ENCODE peak calls at places on chromosomes 1 and 21, in eight cellular contexts. One of them, this sample, is unnamed.

GRCh38 chr1:225823811-225824261 is 13.9 kb downstream of the EPHX1 start:
- DNase-seq in MM.1S: no peak
- DNase-seq in NAMALWA: no peak
- DNase-seq in right lobe of liver: no peak
- DNase-seq in glomerular endothelial cell: no peak
- DNase-seq in GM04503: no peak
- DNase-seq in RWPE1: no peak
- DNase-seq in midbrain: no peak
- DNase-seq in this sample: no peak

GRCh38 chr1:236211815-236212214 is 69.5 kb downstream of the GPR137B start:
- DNase-seq in MM.1S: no peak
- DNase-seq in GM04503: no peak
- DNase-seq in NAMALWA: no peak
- DNase-seq in RWPE1: no peak
- DNase-seq in right lobe of liver: no peak
- DNase-seq in glomerular endothelial cell: no peak
- DNase-seq in midbrain: no peak
- DNase-seq in this sample: no peak

GRCh38 chr1:71156633-71157032 is 75.8 kb upstream of the ZRANB2 start:
- DNase-seq in RWPE1: no peak
- DNase-seq in MM.1S: no peak
- DNase-seq in right lobe of liver: no peak
- DNase-seq in glomerular endothelial cell: no peak
- DNase-seq in midbrain: no peak
- DNase-seq in NAMALWA: no peak
- DNase-seq in GM04503: no peak
- DNase-seq in this sample: no peak

GRCh38 chr1:213017447-213018273 is 2.0 kb upstream of the ANGEL2 start:
- DNase-seq in GM04503: no peak
- DNase-seq in RWPE1: no peak
- DNase-seq in MM.1S: no peak
- DNase-seq in NAMALWA: no peak
- DNase-seq in glomerular endothelial cell: no peak
- DNase-seq in midbrain: no peak
- DNase-seq in right lobe of liver: no peak
- DNase-seq in this sample: no peak

GRCh38 chr1:76640092-76640491 is 227.2 kb upstream of the ST6GALNAC5 start:
- DNase-seq in right lobe of liver: no peak
- DNase-seq in RWPE1: no peak
- DNase-seq in glomerular endothelial cell: no peak
- DNase-seq in NAMALWA: no peak
- DNase-seq in midbrain: no peak
- DNase-seq in GM04503: no peak
- DNase-seq in MM.1S: no peak
- DNase-seq in this sample: no peak

GRCh38 chr1:188089461-188089860 is 1260.7 kb downstream of the PLA2G4A start:
- DNase-seq in RWPE1: no peak
- DNase-seq in right lobe of liver: no peak
- DNase-seq in midbrain: no peak
- DNase-seq in MM.1S: no peak
- DNase-seq in glomerular endothelial cell: no peak
- DNase-seq in NAMALWA: peak
- DNase-seq in GM04503: no peak
- DNase-seq in this sample: no peak

GRCh38 chr1:114231301-114231700 is 77.6 kb upstream of the SYT6 start:
- DNase-seq in MM.1S: no peak
- DNase-seq in NAMALWA: no peak
- DNase-seq in GM04503: no peak
- DNase-seq in right lobe of liver: no peak
- DNase-seq in RWPE1: no peak
- DNase-seq in glomerular endothelial cell: no peak
- DNase-seq in midbrain: no peak
- DNase-seq in this sample: no peak

GRCh38 chr1:26787381-26787705 is 407 bp upstream of the PIGV start:
- DNase-seq in NAMALWA: peak
- DNase-seq in glomerular endothelial cell: no peak
- DNase-seq in MM.1S: peak
- DNase-seq in GM04503: no peak
- DNase-seq in midbrain: no peak
- DNase-seq in RWPE1: peak
- DNase-seq in right lobe of liver: no peak
- DNase-seq in this sample: no peak

GRCh38 chr1:32900956-32901822 is at the start of gene TMEM54:
- DNase-seq in GM04503: no peak
- DNase-seq in glomerular endothelial cell: no peak
- DNase-seq in midbrain: peak
- DNase-seq in MM.1S: no peak
- DNase-seq in right lobe of liver: no peak
- DNase-seq in NAMALWA: no peak
- DNase-seq in RWPE1: peak
- DNase-seq in this sample: no peak

GRCh38 chr1:244958593-244958992 is 94.2 kb upstream of the HNRNPU start:
- DNase-seq in MM.1S: no peak
- DNase-seq in NAMALWA: no peak
- DNase-seq in midbrain: no peak
- DNase-seq in right lobe of liver: no peak
- DNase-seq in glomerular endothelial cell: no peak
- DNase-seq in GM04503: no peak
- DNase-seq in RWPE1: no peak
- DNase-seq in this sample: no peak

GRCh38 chr1:217079579-217079978 is 356.4 kb upstream of the ESRRG start:
- DNase-seq in glomerular endothelial cell: no peak
- DNase-seq in MM.1S: no peak
- DNase-seq in right lobe of liver: no peak
- DNase-seq in RWPE1: no peak
- DNase-seq in NAMALWA: no peak
- DNase-seq in GM04503: no peak
- DNase-seq in midbrain: no peak
- DNase-seq in this sample: no peak

GRCh38 chr1:177732178-177732577 is 237.7 kb downstream of the SEC16B start:
- DNase-seq in RWPE1: no peak
- DNase-seq in MM.1S: no peak
- DNase-seq in NAMALWA: no peak
- DNase-seq in right lobe of liver: no peak
- DNase-seq in midbrain: no peak
- DNase-seq in GM04503: no peak
- DNase-seq in glomerular endothelial cell: no peak
- DNase-seq in this sample: no peak

GRCh38 chr1:9793291-9793690 is 30.5 kb downstream of the CLSTN1 start:
- DNase-seq in RWPE1: no peak
- DNase-seq in NAMALWA: no peak
- DNase-seq in glomerular endothelial cell: no peak
- DNase-seq in right lobe of liver: no peak
- DNase-seq in MM.1S: no peak
- DNase-seq in GM04503: no peak
- DNase-seq in midbrain: peak
- DNase-seq in this sample: no peak

GRCh38 chr1:162741574-162741973 is 48.9 kb upstream of the HSD17B7 start:
- DNase-seq in GM04503: no peak
- DNase-seq in MM.1S: no peak
- DNase-seq in RWPE1: no peak
- DNase-seq in glomerular endothelial cell: no peak
- DNase-seq in midbrain: no peak
- DNase-seq in right lobe of liver: peak
- DNase-seq in NAMALWA: no peak
- DNase-seq in this sample: no peak

GRCh38 chr1:200899451-200899915 is 4.8 kb downstream of the INAVA start:
- DNase-seq in midbrain: no peak
- DNase-seq in GM04503: no peak
- DNase-seq in NAMALWA: no peak
- DNase-seq in glomerular endothelial cell: no peak
- DNase-seq in MM.1S: no peak
- DNase-seq in RWPE1: no peak
- DNase-seq in right lobe of liver: no peak
- DNase-seq in this sample: no peak

GRCh38 chr1:9128520-9129371 is at the start of gene GPR157:
- DNase-seq in glomerular endothelial cell: no peak
- DNase-seq in MM.1S: peak
- DNase-seq in NAMALWA: no peak
- DNase-seq in RWPE1: peak
- DNase-seq in midbrain: peak
- DNase-seq in GM04503: no peak
- DNase-seq in right lobe of liver: peak
- DNase-seq in this sample: no peak

GRCh38 chr1:109307363-109308021 is 681 bp upstream of the MYBPHL start:
- DNase-seq in NAMALWA: peak
- DNase-seq in right lobe of liver: no peak
- DNase-seq in RWPE1: no peak
- DNase-seq in glomerular endothelial cell: no peak
- DNase-seq in GM04503: no peak
- DNase-seq in MM.1S: no peak
- DNase-seq in midbrain: peak
- DNase-seq in this sample: peak

GRCh38 chr1:24109166-24109483 is 2.8 kb downstream of the MYOM3 start:
- DNase-seq in midbrain: no peak
- DNase-seq in NAMALWA: no peak
- DNase-seq in GM04503: no peak
- DNase-seq in RWPE1: no peak
- DNase-seq in right lobe of liver: no peak
- DNase-seq in MM.1S: no peak
- DNase-seq in glomerular endothelial cell: no peak
- DNase-seq in this sample: no peak

GRCh38 chr21:16842716-16843115 is 670.1 kb upstream of the CXADR start:
- DNase-seq in NAMALWA: no peak
- DNase-seq in GM04503: no peak
- DNase-seq in midbrain: no peak
- DNase-seq in RWPE1: no peak
- DNase-seq in glomerular endothelial cell: no peak
- DNase-seq in right lobe of liver: no peak
- DNase-seq in MM.1S: no peak
- DNase-seq in this sample: no peak

GRCh38 chr1:36966242-36966641 is 68.1 kb downstream of the GRIK3 start:
- DNase-seq in right lobe of liver: no peak
- DNase-seq in RWPE1: peak
- DNase-seq in MM.1S: no peak
- DNase-seq in midbrain: no peak
- DNase-seq in NAMALWA: peak
- DNase-seq in glomerular endothelial cell: no peak
- DNase-seq in GM04503: no peak
- DNase-seq in this sample: no peak

GRCh38 chr1:61207416-61207815 is 125.1 kb downstream of the NFIA start:
- DNase-seq in right lobe of liver: no peak
- DNase-seq in MM.1S: no peak
- DNase-seq in RWPE1: no peak
- DNase-seq in GM04503: no peak
- DNase-seq in midbrain: peak
- DNase-seq in glomerular endothelial cell: no peak
- DNase-seq in NAMALWA: no peak
- DNase-seq in this sample: no peak

GRCh38 chr1:17929224-17929623 is 174.1 kb downstream of the ACTL8 start:
- DNase-seq in NAMALWA: no peak
- DNase-seq in RWPE1: no peak
- DNase-seq in MM.1S: no peak
- DNase-seq in midbrain: no peak
- DNase-seq in GM04503: no peak
- DNase-seq in glomerular endothelial cell: no peak
- DNase-seq in right lobe of liver: no peak
- DNase-seq in this sample: no peak

GRCh38 chr1:202104073-202104472 is 18.6 kb upstream of the GPR37L1 start:
- DNase-seq in GM04503: no peak
- DNase-seq in glomerular endothelial cell: no peak
- DNase-seq in MM.1S: no peak
- DNase-seq in RWPE1: no peak
- DNase-seq in right lobe of liver: no peak
- DNase-seq in midbrain: no peak
- DNase-seq in NAMALWA: no peak
- DNase-seq in this sample: no peak

GRCh38 chr1:75136921-75137641 is 2.9 kb downstream of the LHX8 start:
- DNase-seq in glomerular endothelial cell: no peak
- DNase-seq in midbrain: no peak
- DNase-seq in GM04503: no peak
- DNase-seq in NAMALWA: no peak
- DNase-seq in RWPE1: no peak
- DNase-seq in right lobe of liver: no peak
- DNase-seq in MM.1S: no peak
- DNase-seq in this sample: no peak

GRCh38 chr1:33612877-33613487 is 140.5 kb downstream of the ZSCAN20 start:
- DNase-seq in midbrain: peak
- DNase-seq in RWPE1: peak
- DNase-seq in GM04503: peak
- DNase-seq in glomerular endothelial cell: peak
- DNase-seq in right lobe of liver: peak
- DNase-seq in NAMALWA: peak
- DNase-seq in MM.1S: peak
- DNase-seq in this sample: no peak

GRCh38 chr1:13960376-13960987 is 260.5 kb downstream of the PRDM2 start:
- DNase-seq in glomerular endothelial cell: peak
- DNase-seq in GM04503: peak
- DNase-seq in midbrain: peak
- DNase-seq in RWPE1: peak
- DNase-seq in MM.1S: peak
- DNase-seq in NAMALWA: peak
- DNase-seq in right lobe of liver: peak
- DNase-seq in this sample: peak

GRCh38 chr1:150528196-150528595 is 12.6 kb downstream of the FALEC start:
- DNase-seq in midbrain: no peak
- DNase-seq in glomerular endothelial cell: no peak
- DNase-seq in RWPE1: no peak
- DNase-seq in right lobe of liver: no peak
- DNase-seq in MM.1S: no peak
- DNase-seq in NAMALWA: no peak
- DNase-seq in GM04503: no peak
- DNase-seq in this sample: no peak

GRCh38 chr1:226131639-226132038 is 54.9 kb downstream of the ACBD3 start:
- DNase-seq in GM04503: no peak
- DNase-seq in right lobe of liver: no peak
- DNase-seq in midbrain: no peak
- DNase-seq in glomerular endothelial cell: no peak
- DNase-seq in RWPE1: no peak
- DNase-seq in NAMALWA: no peak
- DNase-seq in MM.1S: no peak
- DNase-seq in this sample: no peak

GRCh38 chr1:77888429-77889239 is at the start of gene NEXN:
- DNase-seq in right lobe of liver: peak
- DNase-seq in glomerular endothelial cell: no peak
- DNase-seq in RWPE1: peak
- DNase-seq in midbrain: peak
- DNase-seq in NAMALWA: no peak
- DNase-seq in MM.1S: no peak
- DNase-seq in GM04503: peak
- DNase-seq in this sample: peak

GRCh38 chr1:22375601-22376000 is 76.0 kb upstream of the ZBTB40 start:
- DNase-seq in NAMALWA: no peak
- DNase-seq in RWPE1: no peak
- DNase-seq in midbrain: no peak
- DNase-seq in glomerular endothelial cell: no peak
- DNase-seq in MM.1S: no peak
- DNase-seq in GM04503: peak
- DNase-seq in right lobe of liver: no peak
- DNase-seq in this sample: no peak

GRCh38 chr1:197397899-197398298 is 129.8 kb downstream of the CRB1 start:
- DNase-seq in MM.1S: no peak
- DNase-seq in RWPE1: no peak
- DNase-seq in right lobe of liver: no peak
- DNase-seq in midbrain: no peak
- DNase-seq in NAMALWA: no peak
- DNase-seq in GM04503: no peak
- DNase-seq in glomerular endothelial cell: no peak
- DNase-seq in this sample: no peak

GRCh38 chr1:206933333-206933945 is 11.7 kb upstream of the FCMR start:
- DNase-seq in glomerular endothelial cell: no peak
- DNase-seq in RWPE1: no peak
- DNase-seq in GM04503: no peak
- DNase-seq in MM.1S: peak
- DNase-seq in right lobe of liver: no peak
- DNase-seq in NAMALWA: peak
- DNase-seq in midbrain: no peak
- DNase-seq in this sample: no peak

GRCh38 chr21:45405271-45405818 is 380 bp downstream of the COL18A1 start:
- DNase-seq in GM04503: no peak
- DNase-seq in RWPE1: peak
- DNase-seq in right lobe of liver: peak
- DNase-seq in midbrain: no peak
- DNase-seq in glomerular endothelial cell: no peak
- DNase-seq in MM.1S: no peak
- DNase-seq in NAMALWA: no peak
- DNase-seq in this sample: no peak

GRCh38 chr1:91874167-91874566 is 11.8 kb downstream of the TGFBR3 start:
- DNase-seq in RWPE1: no peak
- DNase-seq in right lobe of liver: no peak
- DNase-seq in midbrain: no peak
- DNase-seq in NAMALWA: no peak
- DNase-seq in MM.1S: no peak
- DNase-seq in GM04503: no peak
- DNase-seq in glomerular endothelial cell: no peak
- DNase-seq in this sample: no peak

This sample was measured in putamen.